ENCODE peak calls at places on chromosome 17, in ten cellular contexts. L is LoVo; S is foreskin fibroblast; D is EH; U is ovary; K is right atrium auricular region; O is NCI-H774; X is GM23248; V is NCI-H526 treated with DMSO at 0.1 percent for 48 hours; W is stimulated activated CD4-positive, alpha-beta T cell treated with anti-CD3 and anti-CD28 coated beads, TNF-alpha, amount 100 ng/mL, for 48 hours. Z is an unnamed sample.

GRCh38 chr17:17913695-17914332 is 58.4 kb downstream of the TOM1L2 start:
- DNase-seq in U (peak), S (peak), X (peak), O (peak), K (peak), W (peak), D (peak), L (peak), V (no peak), Z (peak)

GRCh38 chr17:79280822-79281572 is 206.4 kb downstream of the ENGASE start:
- DNase-seq in S (no peak), K (no peak), O (no peak), V (no peak), X (no peak), U (no peak), D (no peak), L (no peak), W (no peak), Z (no peak)

GRCh38 chr17:41527076-41528023 is 758 bp downstream of the KRT19 start:
- DNase-seq in O (peak), W (no peak), D (no peak), U (peak), K (no peak), S (peak), X (peak), V (no peak), L (peak), Z (no peak)

GRCh38 chr17:4327638-4328037 is 38.8 kb downstream of the UBE2G1 start:
- DNase-seq in V (no peak), O (no peak), U (no peak), K (no peak), X (peak), W (no peak), D (peak), L (peak), S (peak), Z (no peak)

GRCh38 chr17:77438241-77439204 is 297.8 kb downstream of the SEC14L1 start:
- DNase-seq in O (no peak), S (no peak), L (no peak), D (no peak), K (no peak), U (no peak), X (no peak), W (no peak), V (no peak), Z (no peak)

GRCh38 chr17:17275991-17276390 is 5.1 kb downstream of the COPS3 start:
- DNase-seq in W (no peak), U (no peak), L (no peak), V (no peak), O (no peak), K (no peak), S (no peak), X (no peak), D (no peak), Z (no peak)

GRCh38 chr17:63446218-63446980 is at the start of gene CYB561:
- DNase-seq in S (peak), W (peak), L (peak), O (peak), X (peak), D (peak), K (peak), U (peak), V (peak), Z (peak)

GRCh38 chr17:78236362-78237127 is 5.1 kb downstream of the TMEM235 start:
- DNase-seq in S (no peak), D (no peak), V (no peak), K (no peak), L (no peak), X (no peak), O (no peak), U (no peak), W (no peak), Z (no peak)

GRCh38 chr17:72734611-72735010 is 357.9 kb downstream of the SLC39A11 start:
- DNase-seq in S (no peak), D (no peak), K (no peak), U (no peak), V (no peak), L (no peak), O (no peak), W (no peak), X (no peak), Z (no peak)

GRCh38 chr17:44911133-44912001 is 3.9 kb downstream of the GFAP start:
- DNase-seq in L (no peak), U (peak), V (peak), O (peak), D (peak), W (peak), X (peak), S (peak), K (peak), Z (no peak)

GRCh38 chr17:8133941-8134340 is 10.0 kb upstream of the HES7 start:
- DNase-seq in O (no peak), D (no peak), W (no peak), L (no peak), U (no peak), S (peak), V (no peak), K (no peak), X (no peak), Z (no peak)

GRCh38 chr17:41301204-41301790 is 1.4 kb downstream of the KRTAP29-1 start:
- DNase-seq in K (no peak), O (no peak), V (no peak), U (no peak), S (no peak), D (no peak), X (no peak), L (no peak), W (no peak), Z (no peak)

Z was measured in sciatic nerve.